ENCODE peak calls at places on chromosomes 12 and 14, in nine cellular contexts. B is mesenchymal stem cell, E is spleen, P is gastrocnemius medialis, Z is heart left ventricle, A is stomach, V is body of pancreas, S is mammary epithelial cell, L is IMR-90. T is an unnamed sample. For H3K4me1, the result is how much of the 10 kb centered on the place peaks cover.

GRCh38 chr14:62103497-62103896 is 341.3 kb downstream of the SNAPC1 start:
- DNase-seq in A (no peak), V (no peak), L (no peak), S (no peak), P (no peak), Z (no peak), B (no peak), E (no peak), T (no peak)

GRCh38 chr14:96091149-96091693 is 52.1 kb downstream of the C14orf132 start:
- DNase-seq in S (no peak), L (no peak), V (no peak), A (no peak), P (no peak), Z (no peak), B (no peak), E (peak), T (peak)

GRCh38 chr14:88333036-88333435 is 10.0 kb upstream of the KCNK10 start:
- DNase-seq in A (no peak), S (no peak), B (no peak), Z (no peak), V (no peak), E (no peak), L (no peak), P (no peak), T (no peak)

GRCh38 chr12:93908846-93909592 is 231.8 kb downstream of the CRADD start:
- DNase-seq in Z (peak), S (peak), V (no peak), L (no peak), A (no peak), B (no peak), P (no peak), E (no peak), T (no peak)

GRCh38 chr12:66164349-66164821 is 5.4 kb downstream of the TMBIM4 start:
- DNase-seq in E (no peak), L (peak), B (peak), A (no peak), V (no peak), S (no peak), P (no peak), Z (no peak), T (no peak)

GRCh38 chr12:111806304-111806703 is 35.7 kb upstream of the MAPKAPK5 start:
- DNase-seq in A (no peak), L (no peak), P (no peak), Z (no peak), B (no peak), S (no peak), E (no peak), V (no peak), T (no peak)

GRCh38 chr12:2004113-2004929 is at the start of gene DCP1B:
- DNase-seq in V (peak), A (peak), L (peak), E (peak), B (peak), Z (peak), P (peak), S (peak), T (peak)

GRCh38 chr12:127688901-127689428 is 578.0 kb upstream of the TMEM132C start:
- DNase-seq in V (no peak), P (no peak), E (no peak), Z (no peak), B (no peak), A (no peak), S (no peak), L (no peak), T (no peak)

GRCh38 chr12:129893691-129894090 is 10.1 kb downstream of the TMEM132D start:
- DNase-seq in V (no peak), P (no peak), E (no peak), S (no peak), L (no peak), Z (no peak), B (no peak), A (no peak), T (no peak)

GRCh38 chr12:25001311-25001710 is 52.4 kb upstream of the BCAT1 start:
- DNase-seq in P (no peak), B (peak), Z (no peak), L (peak), V (no peak), A (no peak), E (no peak), S (no peak), T (no peak)

GRCh38 chr12:51847830-51848727 is at the start of gene FIGNL2:
- DNase-seq in A (no peak), P (no peak), E (no peak), V (no peak), B (peak), L (peak), Z (no peak), S (no peak), T (no peak)

GRCh38 chr12:51848843-51849735 is 571 bp upstream of the FIGNL2 start:
- DNase-seq in E (no peak), Z (no peak), S (no peak), B (peak), L (no peak), V (no peak), A (no peak), P (no peak), T (peak)

GRCh38 chr12:51845451-51845850 is 3.1 kb downstream of the FIGNL2 start:
- DNase-seq in P (no peak), E (no peak), B (no peak), Z (no peak), A (no peak), S (no peak), V (no peak), L (no peak), T (no peak)

GRCh38 chr12:51846911-51847829 is 1.3 kb downstream of the FIGNL2 start:
- DNase-seq in E (peak), P (no peak), L (no peak), V (peak), B (peak), A (no peak), S (no peak), Z (no peak), T (peak)

GRCh38 chr12:51846209-51846779 is 2.2 kb downstream of the FIGNL2 start:
- DNase-seq in L (no peak), P (no peak), V (no peak), A (no peak), Z (no peak), S (no peak), E (no peak), B (no peak), T (no peak)
- H3K4me3 ChIP-seq in L (no peak), P (peak), V (no peak), A (peak), Z (peak), S (no peak), E (no peak), B (no peak), T (peak)

GRCh38 chr12:12818693-12819092 is 5.5 kb downstream of the DDX47 start:
- DNase-seq in V (no peak), P (no peak), L (no peak), B (no peak), Z (no peak), A (no peak), E (no peak), S (peak), T (no peak)

GRCh38 chr12:12817611-12818010 is 4.5 kb downstream of the DDX47 start:
- DNase-seq in V (no peak), A (no peak), L (no peak), E (no peak), P (no peak), Z (no peak), S (no peak), B (no peak), T (no peak)

GRCh38 chr12:12821975-12822374 is 8.8 kb downstream of the DDX47 start:
- DNase-seq in P (no peak), L (no peak), S (no peak), V (no peak), Z (no peak), A (no peak), E (no peak), B (no peak), T (no peak)

GRCh38 chr12:12819752-12820311 is 6.7 kb downstream of the DDX47 start:
- DNase-seq in Z (no peak), B (peak), A (no peak), S (peak), L (peak), E (no peak), V (no peak), P (no peak), T (no peak)

GRCh38 chr12:12819221-12819620 is 6.1 kb downstream of the DDX47 start:
- DNase-seq in B (no peak), L (no peak), P (no peak), A (no peak), Z (no peak), E (no peak), V (no peak), S (no peak), T (no peak)
- H3K4me1 ChIP-seq in B (under half), L (under half), P (under half), A (half or more), Z (half or more), E (under half), V (under half), S (half or more), T (under half)

GRCh38 chr14:103260629-103261124 is 73.4 kb upstream of the EIF5 start:
- DNase-seq in Z (peak), P (peak), L (peak), S (peak), B (peak), A (peak), V (peak), E (no peak), T (peak)
- H3K4me3 ChIP-seq in Z (peak), P (peak), L (peak), S (peak), B (no peak), A (peak), V (no peak), E (peak), T (peak)

GRCh38 chr14:102830474-102831045 is 53.3 kb downstream of the TRAF3 start:
- DNase-seq in P (no peak), L (no peak), E (no peak), V (no peak), Z (no peak), A (no peak), B (no peak), S (no peak), T (no peak)

GRCh38 chr14:102831163-102831804 is 54.0 kb downstream of the TRAF3 start:
- DNase-seq in A (no peak), L (no peak), P (no peak), B (no peak), V (no peak), Z (no peak), S (no peak), E (no peak), T (no peak)

GRCh38 chr14:102835959-102836358 is 58.7 kb downstream of the TRAF3 start:
- DNase-seq in V (no peak), Z (no peak), A (no peak), E (no peak), L (no peak), B (no peak), P (no peak), S (no peak), T (no peak)

GRCh38 chr14:102833991-102834390 is 56.7 kb downstream of the TRAF3 start:
- DNase-seq in S (no peak), B (no peak), E (no peak), P (no peak), Z (no peak), L (no peak), A (no peak), V (no peak), T (no peak)

DNA sequence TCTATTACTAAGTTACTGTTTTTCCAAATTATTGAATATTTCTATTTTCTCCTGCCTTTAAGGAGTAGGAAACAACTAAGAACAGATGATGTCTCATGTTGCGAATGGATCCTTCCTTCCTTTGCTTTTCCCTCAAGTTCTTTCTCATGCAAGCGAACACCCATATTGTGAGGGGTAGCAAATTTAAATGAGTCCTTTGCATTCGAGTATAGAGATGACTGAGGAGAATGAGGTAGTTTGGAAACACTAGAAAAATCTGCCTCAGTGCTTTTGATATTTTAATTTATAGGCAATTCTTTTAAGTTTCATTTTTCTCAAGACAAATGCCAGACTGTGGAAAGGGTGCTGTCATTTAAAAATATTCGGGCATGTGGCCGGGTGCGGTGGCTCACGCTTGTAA is 56.1 kb downstream of the TRAF3 start:
- DNase-seq in S (no peak), P (no peak), B (no peak), A (no peak), L (no peak), V (no peak), Z (no peak), E (no peak), T (no peak)
- H3K4me1 ChIP-seq in S (under half), P (under half), B (under half), A (under half), L (under half), V (under half), Z (under half), E (under half), T (under half)

GRCh38 chr14:104881369-104881979 is 16.4 kb downstream of the CEP170B start:
- DNase-seq in B (no peak), E (peak), Z (peak), S (no peak), L (no peak), V (no peak), A (no peak), P (peak), T (peak)

GRCh38 chr14:104878582-104878981 is 13.5 kb downstream of the CEP170B start:
- DNase-seq in P (no peak), A (no peak), V (no peak), E (peak), S (no peak), B (no peak), L (no peak), Z (peak), T (peak)

GRCh38 chr14:104880584-104881210 is 15.6 kb downstream of the CEP170B start:
- DNase-seq in E (peak), P (no peak), L (no peak), B (no peak), S (no peak), V (no peak), A (no peak), Z (peak), T (no peak)

GRCh38 chr14:104879201-104879982 is 14.3 kb downstream of the CEP170B start:
- DNase-seq in Z (no peak), B (no peak), E (peak), P (no peak), S (no peak), V (no peak), A (no peak), L (no peak), T (peak)

GRCh38 chr14:104879983-104880565 is 15.0 kb downstream of the CEP170B start:
- DNase-seq in V (no peak), A (no peak), S (no peak), Z (peak), B (no peak), L (no peak), P (no peak), E (peak), T (no peak)
- H3K4me3 ChIP-seq in V (no peak), A (no peak), S (no peak), Z (no peak), B (no peak), L (no peak), P (no peak), E (no peak), T (no peak)